ENCODE peak calls at places on chromosome 17, in ten cellular contexts. W is GM23248, K is HCT116, E is PC-3, I is GM23338, L is MM.1S, T is Karpas-422, V is hepatocyte, X is SK-N-SH, Q is OCI-LY7. F is an unnamed sample. For H3K9me2, the result is how much of the 10 kb centered on the place peaks cover.

GRCh38 chr17:62749926-62750325 is 58.2 kb downstream of the MARCHF10 start:
- DNase-seq in W (no peak), K (no peak), E (no peak), I (peak), L (no peak), T (no peak), V (no peak), X (no peak), Q (no peak), F (no peak)

GRCh38 chr17:70028397-70028796 is 46.6 kb upstream of the KCNJ16 start:
- DNase-seq in W (no peak), K (no peak), E (no peak), I (no peak), L (no peak), T (no peak), V (no peak), X (no peak), Q (no peak), F (no peak)

GRCh38 chr17:77323413-77324171 is 182.8 kb downstream of the SEC14L1 start:
- DNase-seq in W (peak), K (no peak), E (peak), I (no peak), L (no peak), T (peak), V (peak), X (peak), Q (peak), F (no peak)

GRCh38 chr17:8412089-8412488 is 14.5 kb upstream of the RNF222 start:
- DNase-seq in W (no peak), K (no peak), E (no peak), I (no peak), L (no peak), T (no peak), V (no peak), X (no peak), Q (no peak), F (no peak)

GRCh38 chr17:20156196-20157077 is 147.3 kb downstream of the SPECC1 start:
- DNase-seq in W (peak), K (peak), E (peak), I (peak), L (peak), T (no peak), V (peak), X (peak), Q (peak), F (peak)

GRCh38 chr17:61133853-61134252 is 265.8 kb upstream of the TBX2 start:
- DNase-seq in W (no peak), K (no peak), E (no peak), I (no peak), L (no peak), T (no peak), V (no peak), X (no peak), Q (no peak), F (no peak)

GRCh38 chr17:7885357-7886226 is 3.0 kb upstream of the CHD3 start:
- DNase-seq in W (peak), K (no peak), E (peak), I (peak), L (peak), T (peak), V (peak), X (peak), Q (peak), F (no peak)

GRCh38 chr17:1471490-1471889 is 15.5 kb upstream of the CRK start:
- DNase-seq in W (no peak), K (no peak), E (no peak), I (no peak), L (no peak), T (no peak), V (no peak), X (no peak), Q (no peak), F (no peak)

GRCh38 chr17:43999024-43999423 is 5.4 kb upstream of the NAGS start:
- DNase-seq in W (no peak), K (no peak), E (no peak), I (no peak), L (no peak), T (no peak), V (no peak), X (no peak), Q (no peak), F (no peak)

GRCh38 chr17:44001461-44001920 is 2.9 kb upstream of the NAGS start:
- DNase-seq in W (peak), K (no peak), E (no peak), I (no peak), L (no peak), T (no peak), V (peak), X (no peak), Q (no peak), F (no peak)

GRCh38 chr17:44000141-44000860 is 4.1 kb upstream of the NAGS start:
- DNase-seq in W (peak), K (no peak), E (no peak), I (no peak), L (no peak), T (no peak), V (no peak), X (peak), Q (no peak), F (no peak)

GRCh38 chr17:44002141-44002848 is 2.1 kb upstream of the NAGS start:
- DNase-seq in W (peak), K (no peak), E (peak), I (no peak), L (no peak), T (no peak), V (no peak), X (no peak), Q (no peak), F (no peak)

GRCh38 chr17:44000871-44001460 is 3.5 kb upstream of the NAGS start:
- DNase-seq in W (no peak), K (no peak), E (no peak), I (no peak), L (no peak), T (no peak), V (no peak), X (no peak), Q (no peak), F (no peak)
- H3K9me2 ChIP-seq in W (under half), K (under half), E (under half), I (under half), L (under half), T (under half), V (under half), X (under half), Q (under half), F (under half)

GRCh38 chr17:80804466-80804865 is 187.2 kb upstream of the CHMP6 start:
- DNase-seq in W (no peak), K (no peak), E (no peak), I (no peak), L (no peak), T (no peak), V (no peak), X (no peak), Q (no peak), F (no peak)

GRCh38 chr17:80807882-80808281 is 183.8 kb upstream of the CHMP6 start:
- DNase-seq in W (no peak), K (no peak), E (no peak), I (no peak), L (no peak), T (no peak), V (no peak), X (no peak), Q (no peak), F (no peak)

GRCh38 chr17:80805032-80805751 is 186.4 kb upstream of the CHMP6 start:
- DNase-seq in W (no peak), K (no peak), E (no peak), I (no peak), L (no peak), T (no peak), V (no peak), X (no peak), Q (no peak), F (no peak)

GRCh38 chr17:80803451-80804428 is 187.9 kb upstream of the CHMP6 start:
- DNase-seq in W (no peak), K (no peak), E (no peak), I (no peak), L (no peak), T (no peak), V (no peak), X (no peak), Q (no peak), F (no peak)

DNA sequence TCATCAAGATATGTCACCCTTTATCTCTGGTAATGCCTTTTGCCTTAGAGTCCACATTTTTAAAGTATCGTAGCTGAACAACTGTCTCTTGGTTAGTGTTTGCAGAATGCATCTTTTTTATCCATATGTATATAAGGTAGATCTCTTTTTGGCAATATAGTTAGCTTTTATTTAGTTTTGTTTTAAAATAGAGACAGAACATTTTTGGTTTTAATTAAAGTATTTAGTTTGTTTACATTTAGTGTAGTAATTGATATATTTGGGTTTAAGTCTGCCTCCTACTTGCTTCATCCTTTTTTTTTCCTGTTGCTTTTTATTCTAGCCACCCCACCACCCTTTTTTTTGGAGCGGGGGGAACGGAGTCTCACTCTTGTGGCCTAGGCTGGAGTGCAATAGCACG is 184.6 kb upstream of the CHMP6 start:
- DNase-seq in W (no peak), K (no peak), E (no peak), I (no peak), L (no peak), T (no peak), V (no peak), X (no peak), Q (no peak), F (no peak)
- H3K4me2 ChIP-seq in W (no peak), K (no peak), E (no peak), I (no peak), L (no peak), T (no peak), V (no peak), X (no peak), Q (no peak), F (no peak)

GRCh38 chr17:82960419-82961271 is 118.8 kb upstream of the METRNL start:
- DNase-seq in W (no peak), K (no peak), E (no peak), I (no peak), L (no peak), T (no peak), V (no peak), X (no peak), Q (no peak), F (no peak)
- H3K9me2 ChIP-seq in W (under half), K (under half), E (under half), I (under half), L (under half), T (under half), V (under half), X (under half), Q (under half), F (under half)

DNA sequence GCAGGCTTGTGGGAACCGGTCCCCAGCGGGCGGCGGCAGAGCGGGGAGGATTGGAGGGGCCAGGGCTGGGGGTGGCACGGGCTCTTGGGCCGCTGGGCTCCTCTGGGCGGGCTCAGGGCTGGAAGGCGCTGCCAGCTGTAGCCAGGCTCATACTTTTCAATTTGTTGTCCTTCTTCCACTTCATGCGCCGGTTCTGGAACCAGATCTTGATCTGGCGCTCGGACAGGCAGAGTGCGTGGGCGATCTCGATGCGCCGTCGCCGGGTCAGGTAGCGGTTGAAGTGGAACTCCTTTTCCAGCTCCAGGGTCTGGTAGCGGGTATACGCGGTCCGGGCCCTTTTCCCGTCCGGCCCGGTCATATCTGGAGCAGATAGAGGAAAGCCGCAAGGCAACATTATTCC is 1.5 kb downstream of the HOXB5 start:
- DNase-seq in W (peak), K (no peak), E (no peak), I (no peak), L (no peak), T (no peak), V (no peak), X (no peak), Q (no peak), F (no peak)
- H3K4me2 ChIP-seq in W (no peak), K (no peak), E (no peak), I (no peak), L (no peak), T (no peak), V (peak), X (no peak), Q (no peak), F (no peak)

GRCh38 chr17:30421592-30421991 is 42.9 kb downstream of the CPD start:
- DNase-seq in W (no peak), K (no peak), E (no peak), I (no peak), L (no peak), T (no peak), V (no peak), X (no peak), Q (no peak), F (no peak)

GRCh38 chr17:30427611-30428010 is 48.9 kb downstream of the CPD start:
- DNase-seq in W (no peak), K (no peak), E (no peak), I (no peak), L (no peak), T (no peak), V (no peak), X (no peak), Q (no peak), F (no peak)

GRCh38 chr17:30422171-30422570 is 43.4 kb downstream of the CPD start:
- DNase-seq in W (no peak), K (no peak), E (no peak), I (no peak), L (no peak), T (no peak), V (no peak), X (no peak), Q (no peak), F (no peak)

GRCh38 chr17:30429155-30429554 is 48.1 kb upstream of the GOSR1 start:
- DNase-seq in W (peak), K (no peak), E (no peak), I (no peak), L (no peak), T (no peak), V (no peak), X (no peak), Q (no peak), F (no peak)

DNA sequence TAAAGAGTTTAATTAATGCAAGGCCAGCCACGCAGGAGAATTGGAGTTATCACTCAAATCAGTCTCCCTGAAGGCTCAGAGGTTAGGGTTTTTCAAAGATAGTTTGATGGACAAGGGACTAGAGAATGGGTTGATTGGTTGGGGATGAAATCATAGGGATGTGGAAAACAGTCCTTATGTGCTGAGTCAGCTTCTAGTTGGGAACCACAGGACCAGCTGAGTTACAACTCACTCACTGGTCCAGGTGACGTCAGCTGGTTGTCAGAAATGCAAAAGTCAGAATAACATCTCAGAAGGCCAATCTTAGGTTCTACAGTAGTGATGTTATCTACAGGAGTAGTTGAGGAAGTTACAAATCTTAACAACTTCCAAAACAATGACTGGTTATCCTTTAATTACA is 47.6 kb downstream of the CPD start:
- DNase-seq in W (peak), K (no peak), E (no peak), I (no peak), L (no peak), T (no peak), V (no peak), X (no peak), Q (no peak), F (no peak)
- H3K9me2 ChIP-seq in W (under half), K (under half), E (under half), I (under half), L (under half), T (under half), V (under half), X (under half), Q (under half), F (under half)

GRCh38 chr17:36747861-36748260 is 146.5 kb downstream of the MRM1 start:
- DNase-seq in W (no peak), K (no peak), E (no peak), I (no peak), L (no peak), T (no peak), V (no peak), X (no peak), Q (no peak), F (no peak)
- H3K4me2 ChIP-seq in W (no peak), K (no peak), E (no peak), I (no peak), L (no peak), T (no peak), V (no peak), X (no peak), Q (no peak), F (no peak)

GRCh38 chr17:48725005-48725293 is 2.0 kb downstream of the PRAC2 start:
- DNase-seq in W (peak), K (no peak), E (peak), I (no peak), L (no peak), T (no peak), V (no peak), X (no peak), Q (no peak), F (no peak)
- H3K9me2 ChIP-seq in W (under half), K (under half), E (under half), I (under half), L (under half), T (under half), V (under half), X (under half), Q (under half), F (under half)

F was measured in PC-9.